ENCODE peak calls at places on chromosomes 3 and 15, in six cellular contexts. M, E, B, Q, X and V are unnamed samples.

GRCh38 chr3:13884851-13885703 is 5.2 kb upstream of the WNT7A start:
- DNase-seq in M (peak), X (peak), B (peak), E (peak), Q (no peak), V (peak)

GRCh38 chr3:194880940-194881925 is 195.6 kb downstream of the FAM43A start:
- DNase-seq in B (no peak), E (no peak), X (no peak), M (no peak), Q (no peak), V (no peak)

GRCh38 chr3:72270072-72270611 is 485.2 kb upstream of the PROK2 start:
- DNase-seq in Q (peak), E (no peak), X (peak), M (peak), B (peak), V (no peak)

GRCh38 chr15:70047386-70048195 is 50.1 kb downstream of the TLE3 start:
- DNase-seq in E (no peak), Q (peak), X (no peak), B (peak), M (no peak), V (no peak)

GRCh38 chr3:47012342-47013230 is 33.1 kb downstream of the NBEAL2 start:
- DNase-seq in Q (no peak), M (no peak), E (no peak), B (no peak), X (no peak), V (no peak)

GRCh38 chr15:27827336-27827735 is 271.8 kb downstream of the OCA2 start:
- DNase-seq in X (no peak), E (no peak), Q (peak), M (no peak), B (no peak), V (no peak)

GRCh38 chr15:35777016-35777415 is 231.1 kb upstream of the DPH6 start:
- DNase-seq in B (no peak), X (no peak), M (no peak), Q (no peak), E (no peak), V (no peak)

GRCh38 chr15:23854535-23855252 is 167.6 kb upstream of the NDN start:
- DNase-seq in X (no peak), B (no peak), E (no peak), Q (no peak), M (no peak), V (no peak)

GRCh38 chr15:22907161-22907950 is 68.9 kb downstream of the NIPA2 start:
- DNase-seq in M (no peak), B (no peak), X (no peak), E (no peak), Q (no peak), V (no peak)

GRCh38 chr3:138136208-138136607 is 4.0 kb upstream of the A4GNT start:
- DNase-seq in E (no peak), B (no peak), Q (no peak), M (no peak), X (no peak), V (no peak)

GRCh38 chr3:10948326-10948725 is 44.2 kb upstream of the SLC6A1 start:
- DNase-seq in Q (no peak), X (no peak), E (no peak), M (no peak), B (no peak), V (no peak)

GRCh38 chr3:119352235-119352634 is 58.1 kb downstream of the ARHGAP31 start:
- DNase-seq in E (peak), Q (no peak), B (no peak), X (peak), M (no peak), V (peak)

GRCh38 chr3:42055291-42055690 is 35.9 kb upstream of the TRAK1 start:
- DNase-seq in Q (peak), B (no peak), M (no peak), E (no peak), X (peak), V (no peak)

GRCh38 chr3:42780892-42781700 is 8.0 kb upstream of the CCDC13 start:
- DNase-seq in X (peak), M (peak), B (no peak), E (peak), Q (peak), V (peak)

GRCh38 chr3:89145995-89146394 is 38.6 kb downstream of the EPHA3 start:
- DNase-seq in Q (peak), E (no peak), B (no peak), X (peak), M (peak), V (no peak)

GRCh38 chr15:39486546-39487081 is 94.3 kb upstream of the THBS1 start:
- DNase-seq in B (no peak), X (peak), E (no peak), M (no peak), Q (no peak), V (no peak)

GRCh38 chr3:160092760-160093159 is 104.1 kb downstream of the IL12A start:
- DNase-seq in E (no peak), X (no peak), Q (no peak), M (no peak), B (no peak), V (no peak)

GRCh38 chr3:61627768-61628185 is 66.4 kb downstream of the PTPRG start:
- DNase-seq in E (no peak), B (no peak), X (peak), M (peak), Q (peak), V (no peak)

GRCh38 chr3:60742606-60743145 is 508.6 kb downstream of the FHIT start:
- DNase-seq in E (no peak), M (no peak), Q (peak), X (peak), B (no peak), V (no peak)

GRCh38 chr15:86837631-86838030 is 758.0 kb downstream of the AGBL1 start:
- DNase-seq in Q (no peak), E (no peak), X (peak), M (no peak), B (no peak), V (no peak)

GRCh38 chr3:144843099-144843498 is 871.5 kb downstream of the DIPK2A start:
- DNase-seq in M (no peak), E (no peak), X (no peak), B (no peak), Q (no peak), V (no peak)
- TF ChIP-seq CTCF in M (no peak), E (no peak), X (no peak), B (no peak), Q (no peak), V (no peak)

DNA sequence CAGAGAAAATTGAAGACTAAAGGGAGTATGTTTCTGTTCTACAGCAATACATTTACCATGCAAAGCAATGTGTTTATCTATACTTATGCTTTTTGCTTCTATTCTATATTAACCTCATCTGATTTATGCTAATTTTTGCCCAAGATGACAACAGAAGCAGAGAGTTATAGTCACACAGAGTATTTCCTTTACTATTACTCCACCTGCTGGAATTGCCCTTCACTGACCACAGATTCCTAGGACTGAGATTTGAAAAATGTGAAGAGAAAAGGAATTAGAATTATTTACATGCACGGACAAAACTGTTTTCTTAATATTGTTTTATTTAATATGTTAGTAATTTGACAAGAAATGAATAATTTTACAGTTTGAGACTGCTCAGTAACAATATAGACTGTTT is 745.6 kb downstream of the VGLL3 start:
- DNase-seq in M (no peak), Q (no peak), X (no peak), B (no peak), E (no peak), V (no peak)
- TF ChIP-seq CTCF in M (no peak), Q (no peak), X (no peak), B (peak), E (no peak), V (no peak)

GRCh38 chr15:92681141-92681622 is 25.6 kb upstream of the FAM174B start:
- DNase-seq in E (no peak), M (no peak), Q (peak), B (peak), X (peak), V (no peak)

GRCh38 chr15:92687183-92687582 is 31.6 kb upstream of the FAM174B start:
- DNase-seq in X (no peak), B (no peak), Q (no peak), E (no peak), M (no peak), V (no peak)

GRCh38 chr15:92682772-92683510 is 27.4 kb upstream of the FAM174B start:
- DNase-seq in B (no peak), E (no peak), Q (peak), X (peak), M (no peak), V (no peak)

GRCh38 chr15:92677998-92678397 is 22.4 kb upstream of the FAM174B start:
- DNase-seq in B (no peak), X (no peak), Q (no peak), M (no peak), E (no peak), V (no peak)

GRCh38 chr15:92683511-92683834 is 27.9 kb upstream of the FAM174B start:
- DNase-seq in X (peak), E (no peak), B (peak), Q (peak), M (no peak), V (no peak)
- TF ChIP-seq CTCF in X (no peak), E (peak), B (peak), Q (peak), M (no peak), V (no peak)

DNA sequence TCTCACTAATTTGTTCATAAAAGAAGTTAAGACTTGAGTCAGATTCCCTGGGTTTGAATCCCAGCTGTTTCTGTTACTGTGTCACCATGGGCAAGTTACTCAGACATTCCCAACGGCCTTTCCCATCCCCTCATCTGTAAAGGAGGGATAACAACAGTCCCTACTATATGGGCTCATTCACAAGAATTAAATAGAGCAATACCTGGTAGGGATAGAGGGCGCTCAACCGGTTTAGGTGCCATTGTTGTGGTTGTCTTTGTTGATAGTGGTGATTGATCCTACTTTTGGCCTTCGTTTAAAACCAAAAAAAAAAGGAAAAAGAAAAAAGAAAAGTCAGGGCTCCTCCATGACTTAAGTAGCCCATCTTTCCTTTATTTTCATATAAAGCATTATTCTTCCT is 563.1 kb downstream of the GRM7 start:
- DNase-seq in E (no peak), M (no peak), Q (no peak), B (no peak), X (no peak), V (no peak)
- TF ChIP-seq CTCF in E (no peak), M (no peak), Q (no peak), B (no peak), X (no peak), V (no peak)

GRCh38 chr3:186138272-186138981 is 29.5 kb upstream of the ETV5 start:
- DNase-seq in Q (no peak), B (no peak), M (no peak), E (no peak), X (no peak), V (no peak)

GRCh38 chr3:186132487-186132886 is 23.6 kb upstream of the ETV5 start:
- DNase-seq in X (no peak), E (no peak), B (no peak), M (no peak), Q (no peak), V (no peak)

GRCh38 chr3:186133980-186134379 is 25.1 kb upstream of the ETV5 start:
- DNase-seq in E (no peak), Q (no peak), B (no peak), M (no peak), X (no peak), V (no peak)

GRCh38 chr3:186141776-186142175 is 32.9 kb upstream of the ETV5 start:
- DNase-seq in X (no peak), Q (no peak), M (no peak), E (no peak), B (no peak), V (no peak)

DNA sequence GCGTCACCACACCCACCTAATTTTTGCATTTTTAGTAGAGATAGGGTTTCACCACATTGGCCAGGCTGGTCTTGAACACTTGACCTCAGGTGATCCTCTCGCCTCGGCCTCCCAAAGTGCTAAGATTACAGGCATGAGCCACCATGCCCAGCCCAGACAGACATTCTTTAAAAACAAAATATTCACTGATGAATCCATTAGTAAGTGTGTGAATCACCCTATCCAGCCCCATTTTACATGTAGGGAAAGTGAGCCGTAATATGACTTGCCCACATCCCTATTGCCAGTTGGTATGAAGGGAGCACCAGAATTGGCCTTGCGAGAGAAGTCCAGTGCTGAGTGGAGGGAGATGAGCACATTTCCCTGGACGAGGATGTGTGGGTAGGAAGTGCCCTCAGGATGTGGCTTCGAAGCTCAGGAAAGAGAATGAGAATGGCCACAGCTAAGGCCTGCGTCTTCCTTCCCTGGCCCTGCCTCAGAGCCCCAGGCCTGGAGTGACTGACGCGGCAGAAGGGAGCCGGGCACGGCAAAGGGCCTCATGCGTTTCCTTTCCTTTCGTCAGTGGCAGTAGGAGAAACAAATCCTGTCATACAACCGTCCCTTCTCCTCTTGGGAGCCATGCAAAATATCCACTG is 28.3 kb upstream of the ETV5 start:
- DNase-seq in X (no peak), Q (no peak), E (no peak), B (no peak), M (no peak), V (no peak)
- TF ChIP-seq CTCF in X (no peak), Q (no peak), E (no peak), B (no peak), M (no peak), V (no peak)

DNA sequence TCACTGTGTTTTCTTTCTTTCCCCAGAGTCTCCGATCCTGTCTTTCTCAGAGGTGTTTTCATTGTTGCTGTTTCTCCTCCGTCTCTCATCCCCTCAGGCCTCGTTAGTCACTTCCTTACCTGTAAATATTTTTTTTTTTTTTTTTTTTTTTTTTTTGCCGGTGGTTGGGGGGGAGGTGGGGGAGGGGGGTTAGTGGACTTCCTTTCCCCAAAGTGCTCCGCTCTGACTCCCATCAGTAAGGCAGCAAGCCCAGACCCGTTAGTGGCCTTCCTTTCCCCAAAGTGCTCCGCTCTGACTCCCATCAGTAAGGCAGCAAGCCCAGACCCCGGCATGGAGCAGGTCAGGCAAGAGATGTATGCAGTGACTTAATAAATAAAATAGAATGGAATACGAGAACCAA is 97.1 kb upstream of the TNFAIP8L3 start:
- DNase-seq in M (peak), Q (no peak), B (no peak), X (no peak), E (no peak), V (no peak)
- TF ChIP-seq CTCF in M (no peak), Q (no peak), B (no peak), X (no peak), E (no peak), V (no peak)

GRCh38 chr15:90265271-90266060 is at the start of gene NGRN:
- DNase-seq in X (peak), Q (peak), M (peak), E (peak), B (peak), V (peak)

GRCh38 chr15:90268415-90268814 is 2.9 kb downstream of the NGRN start:
- DNase-seq in M (no peak), B (no peak), E (no peak), Q (no peak), X (no peak), V (no peak)

GRCh38 chr15:90266061-90266431 is 574 bp downstream of the NGRN start:
- DNase-seq in B (peak), M (peak), X (peak), Q (no peak), E (no peak), V (peak)

GRCh38 chr15:90264649-90265048 is 823 bp upstream of the NGRN start:
- DNase-seq in E (no peak), B (no peak), Q (no peak), X (no peak), M (peak), V (peak)

GRCh38 chr15:90266485-90266884 is 1.0 kb downstream of the NGRN start:
- DNase-seq in X (peak), B (no peak), E (no peak), M (no peak), Q (peak), V (peak)
- TF ChIP-seq CTCF in X (no peak), B (no peak), E (no peak), M (no peak), Q (no peak), V (no peak)